ENCODE peak calls at places on chromosomes 7 and 10, in seven cellular contexts. X, H, P, R, W, N and S are unnamed samples.
A peak's percentile ranks its signal among the peaks of the same experiment; 100 is the strongest.

GRCh38 chr10:71136036-71136690 is 76.2 kb upstream of the UNC5B start:
- DNase-seq in X (no peak), H (no peak), P (no peak), R (no peak), W (no peak), N (peak; percentile 27), S (no peak)

GRCh38 chr7:70923086-70923845 is 208.7 kb upstream of the GALNT17 start:
- DNase-seq in X (no peak), H (no peak), P (no peak), R (no peak), W (no peak), N (no peak), S (no peak)

GRCh38 chr10:43375401-43376020 is 4.1 kb downstream of the FXYD4 start:
- DNase-seq in X (no peak), H (no peak), P (no peak), R (no peak), W (no peak), N (no peak), S (no peak)

GRCh38 chr7:45972629-45973312 is 51.7 kb upstream of the IGFBP3 start:
- DNase-seq in X (no peak), H (no peak), P (no peak), R (no peak), W (no peak), N (no peak), S (no peak)

GRCh38 chr7:151897201-151897711 is 20.3 kb upstream of the PRKAG2 start:
- DNase-seq in X (no peak), H (no peak), P (no peak), R (no peak), W (no peak), N (peak; percentile 77), S (no peak)

GRCh38 chr10:132925614-132926013 is 16.8 kb downstream of the CFAP46 start:
- DNase-seq in X (no peak), H (no peak), P (no peak), R (no peak), W (no peak), N (no peak), S (no peak)

GRCh38 chr10:115491526-115492140 is 398.5 kb downstream of the ATRNL1 start:
- DNase-seq in X (no peak), H (no peak), P (no peak), R (no peak), W (no peak), N (no peak), S (no peak)

GRCh38 chr10:118900617-118901016 is 128.9 kb upstream of the NANOS1 start:
- DNase-seq in X (no peak), H (no peak), P (no peak), R (no peak), W (no peak), N (no peak), S (no peak)

GRCh38 chr7:53272081-53272480 is 236.6 kb downstream of the POM121L12 start:
- DNase-seq in X (no peak), H (no peak), P (no peak), R (no peak), W (peak; percentile 48), N (no peak), S (no peak)

GRCh38 chr10:113643183-113643582 is 20.7 kb downstream of the NRAP start:
- DNase-seq in X (no peak), H (no peak), P (no peak), R (no peak), W (no peak), N (no peak), S (no peak)

GRCh38 chr10:87092861-87093460 is 1.7 kb downstream of the GLUD1 start:
- DNase-seq in X (peak; percentile 29), H (no peak), P (no peak), R (peak; percentile 49), W (peak; percentile 20), N (peak; percentile 40), S (no peak)

GRCh38 chr10:74544106-74544505 is 282.3 kb upstream of the KAT6B start:
- DNase-seq in X (no peak), H (no peak), P (no peak), R (peak; percentile 7), W (no peak), N (no peak), S (no peak)

GRCh38 chr10:122206471-122207065 is 64.5 kb upstream of the BTBD16 start:
- DNase-seq in X (no peak), H (no peak), P (no peak), R (peak; percentile 21), W (no peak), N (no peak), S (no peak)

GRCh38 chr7:22671177-22671879 is 55.7 kb upstream of the IL6 start:
- DNase-seq in X (no peak), H (no peak), P (no peak), R (peak; percentile 74), W (no peak), N (no peak), S (no peak)

GRCh38 chr10:33196377-33196706 is 138.1 kb downstream of the NRP1 start:
- DNase-seq in X (no peak), H (no peak), P (no peak), R (no peak), W (no peak), N (no peak), S (no peak)
- H3K4me1 ChIP-seq in X (no peaks in the 10 kb centered on the region), H (peaks cover 6% of the 10 kb centered on the region), P (no peaks in the 10 kb centered on the region), R (peaks cover 32% of the 10 kb centered on the region), W (no peaks in the 10 kb centered on the region), N (no peaks in the 10 kb centered on the region), S (peaks cover 46% of the 10 kb centered on the region)

GRCh38 chr7:94893661-94894060 is 13.7 kb upstream of the PPP1R9A start:
- DNase-seq in X (no peak), H (no peak), P (no peak), R (no peak), W (no peak), N (no peak), S (no peak)

GRCh38 chr7:94883676-94884075 is 23.7 kb upstream of the PPP1R9A start:
- DNase-seq in X (no peak), H (no peak), P (no peak), R (no peak), W (no peak), N (no peak), S (no peak)

GRCh38 chr7:94882891-94883290 is 24.5 kb upstream of the PPP1R9A start:
- DNase-seq in X (no peak), H (no peak), P (no peak), R (no peak), W (no peak), N (no peak), S (no peak)

GRCh38 chr7:94888995-94889523 is 18.3 kb upstream of the PPP1R9A start:
- DNase-seq in X (no peak), H (no peak), P (no peak), R (no peak), W (no peak), N (no peak), S (no peak)

GRCh38 chr7:94888542-94888941 is 18.9 kb upstream of the PPP1R9A start:
- DNase-seq in X (no peak), H (no peak), P (no peak), R (peak; percentile 14), W (peak; percentile 5), N (peak; percentile 34), S (no peak)
- TF ChIP-seq CTCF in X (no peak), H (no peak), P (no peak), R (no peak), W (peak; percentile 30), N (peak; percentile 42), S (peak; percentile 13)

DNA sequence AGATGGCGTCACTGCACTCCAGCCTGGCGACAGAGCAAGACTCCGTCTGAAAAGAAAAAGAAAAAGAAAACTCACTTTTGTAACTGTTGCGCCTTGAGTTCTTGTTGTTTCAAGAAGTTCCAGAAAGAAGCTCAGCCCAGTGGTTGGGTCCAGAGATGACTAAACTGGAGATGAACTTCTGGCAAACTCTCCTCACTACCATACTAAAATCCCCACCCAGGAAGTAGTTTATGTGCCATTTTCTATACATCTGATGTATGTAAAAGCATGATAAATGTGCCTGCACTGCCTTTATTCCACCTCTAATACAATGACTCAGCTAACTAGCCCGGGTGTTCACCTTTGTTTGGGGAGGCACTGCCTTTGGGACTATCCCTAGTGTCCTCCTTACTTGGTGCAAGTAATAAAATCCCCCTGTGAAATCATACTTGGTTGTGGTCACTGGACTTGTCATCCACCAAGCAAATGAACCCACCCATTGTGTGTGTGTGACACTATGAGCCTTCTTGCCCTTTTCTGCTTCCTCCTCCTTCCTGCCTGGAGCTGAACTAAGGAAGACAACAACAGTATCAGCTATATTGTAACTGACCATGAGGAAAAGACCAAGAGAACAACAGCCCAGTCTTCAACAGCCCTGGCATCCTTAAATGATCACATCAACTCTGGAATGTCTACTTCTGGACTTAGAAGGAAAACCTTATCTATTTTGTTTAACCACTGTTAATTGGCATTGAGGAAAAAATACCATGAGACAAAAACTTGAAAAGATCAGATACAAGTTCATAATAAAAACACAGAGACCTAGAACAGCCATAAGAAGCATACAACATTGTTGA is 33.6 kb downstream of the JMJD1C start:
- DNase-seq in X (no peak), H (no peak), P (no peak), R (no peak), W (no peak), N (no peak), S (no peak)
- H3K4me1 ChIP-seq in X (no peaks in the 10 kb centered on the region), H (peaks cover 63% of the 10 kb centered on the region), P (no peaks in the 10 kb centered on the region), R (peaks cover 6% of the 10 kb centered on the region), W (peaks cover 18% of the 10 kb centered on the region), N (peaks cover 7% of the 10 kb centered on the region), S (peaks cover 9% of the 10 kb centered on the region)

GRCh38 chr10:97795886-97796285 is 24.1 kb upstream of the SFRP5 start:
- DNase-seq in X (no peak), H (no peak), P (no peak), R (no peak), W (no peak), N (no peak), S (no peak)
- TF ChIP-seq CTCF in X (no peak), H (no peak), P (no peak), R (no peak), W (no peak), N (peak; percentile 56), S (no peak)

GRCh38 chr10:60684091-60684490 is 94.2 kb upstream of the CDK1 start:
- DNase-seq in X (no peak), H (no peak), P (no peak), R (no peak), W (no peak), N (no peak), S (no peak)

GRCh38 chr10:60679388-60679987 is 98.8 kb upstream of the CDK1 start:
- DNase-seq in X (no peak), H (no peak), P (no peak), R (no peak), W (no peak), N (no peak), S (peak; percentile 77)

GRCh38 chr10:60677541-60678129 is 100.6 kb upstream of the CDK1 start:
- DNase-seq in X (no peak), H (no peak), P (no peak), R (no peak), W (no peak), N (no peak), S (no peak)

GRCh38 chr10:60681103-60681502 is 97.2 kb upstream of the CDK1 start:
- DNase-seq in X (no peak), H (no peak), P (no peak), R (no peak), W (no peak), N (no peak), S (no peak)

GRCh38 chr10:60678978-60679377 is 99.3 kb upstream of the CDK1 start:
- DNase-seq in X (no peak), H (no peak), P (no peak), R (no peak), W (no peak), N (no peak), S (no peak)
- H3K4me1 ChIP-seq in X (no peaks in the 10 kb centered on the region), H (no peaks in the 10 kb centered on the region), P (no peaks in the 10 kb centered on the region), R (no peaks in the 10 kb centered on the region), W (no peaks in the 10 kb centered on the region), N (peaks cover 3% of the 10 kb centered on the region), S (no peaks in the 10 kb centered on the region)

GRCh38 chr10:102710604-102711003 is 3.6 kb downstream of the ARL3 start:
- DNase-seq in X (no peak), H (no peak), P (no peak), R (peak; percentile 85), W (no peak), N (no peak), S (no peak)
- TF ChIP-seq CTCF in X (no peak), H (no peak), P (no peak), R (no peak), W (no peak), N (no peak), S (no peak)